ENCODE peak calls at places on chromosomes 5 and 9, in five cellular contexts. U is A549, L is WTC11, A is HepG2, B is GM12878. T is an unnamed sample.

GRCh38 chr5:127648997-127649550 is at the start of gene CTXN3:
- DNase-seq in L (no peak), B (no peak), A (no peak), U (no peak), T (no peak)

GRCh38 chr9:99431103-99431502 is 209.0 kb downstream of the SEC61B start:
- DNase-seq in A (no peak), B (no peak), U (no peak), L (no peak), T (no peak)

GRCh38 chr5:170552486-170553122 is 48.8 kb downstream of the KCNIP1 start:
- DNase-seq in L (peak; percentile 53), U (no peak), A (no peak), B (no peak), T (no peak)

GRCh38 chr9:74366111-74366510 is 131.0 kb upstream of the RORB start:
- DNase-seq in U (no peak), A (no peak), L (no peak), B (no peak), T (no peak)

GRCh38 chr5:145936401-145937131 is at the start of gene SH3RF2:
- DNase-seq in B (no peak), L (peak; percentile 93), A (peak; percentile 67), U (peak; percentile 88), T (no peak)

GRCh38 chr5:142014911-142015584 is 2.2 kb upstream of the GNPDA1 start:
- DNase-seq in U (peak; percentile 62), L (no peak), B (no peak), A (peak; percentile 65), T (peak; percentile 37)

GRCh38 chr9:34961574-34962480 is 3.7 kb downstream of the PHF24 start:
- DNase-seq in L (no peak), U (no peak), A (no peak), B (no peak), T (no peak)

GRCh38 chr5:79273341-79273740 is 37.4 kb downstream of the JMY start:
- DNase-seq in L (no peak), A (no peak), U (no peak), B (no peak), T (no peak)

GRCh38 chr5:136155769-136156168 is 23.1 kb downstream of the SMAD5 start:
- DNase-seq in U (no peak), B (no peak), A (no peak), L (no peak), T (no peak)

GRCh38 chr5:176653986-176654385 is 6.7 kb downstream of the TSPAN17 start:
- DNase-seq in U (no peak), L (no peak), B (no peak), A (no peak), T (no peak)

GRCh38 chr5:110267714-110268113 is 458.8 kb downstream of the TMEM232 start:
- DNase-seq in L (no peak), U (no peak), B (no peak), A (no peak), T (no peak)

GRCh38 chr9:89477811-89478583 is 19.9 kb downstream of the SEMA4D start:
- DNase-seq in B (no peak), A (no peak), U (no peak), L (no peak), T (no peak)

GRCh38 chr5:150522504-150523464 is 14.9 kb downstream of the NDST1 start:
- DNase-seq in U (no peak), B (no peak), L (no peak), A (peak; percentile 98), T (no peak)

GRCh38 chr5:9198399-9198798 is 347.5 kb downstream of the SEMA5A start:
- DNase-seq in B (no peak), A (no peak), L (no peak), U (no peak), T (no peak)

GRCh38 chr9:116541402-116541801 is 145.7 kb upstream of the TRIM32 start:
- DNase-seq in L (no peak), A (no peak), U (no peak), B (no peak), T (no peak)

GRCh38 chr5:103589416-103590175 is 27.0 kb upstream of the NUDT12 start:
- DNase-seq in B (no peak), L (no peak), U (no peak), A (no peak), T (no peak)

GRCh38 chr5:103582364-103582763 is 19.8 kb upstream of the NUDT12 start:
- DNase-seq in B (peak; percentile 5), A (peak; percentile 35), U (no peak), L (peak; percentile 36), T (peak; percentile 61)

DNA sequence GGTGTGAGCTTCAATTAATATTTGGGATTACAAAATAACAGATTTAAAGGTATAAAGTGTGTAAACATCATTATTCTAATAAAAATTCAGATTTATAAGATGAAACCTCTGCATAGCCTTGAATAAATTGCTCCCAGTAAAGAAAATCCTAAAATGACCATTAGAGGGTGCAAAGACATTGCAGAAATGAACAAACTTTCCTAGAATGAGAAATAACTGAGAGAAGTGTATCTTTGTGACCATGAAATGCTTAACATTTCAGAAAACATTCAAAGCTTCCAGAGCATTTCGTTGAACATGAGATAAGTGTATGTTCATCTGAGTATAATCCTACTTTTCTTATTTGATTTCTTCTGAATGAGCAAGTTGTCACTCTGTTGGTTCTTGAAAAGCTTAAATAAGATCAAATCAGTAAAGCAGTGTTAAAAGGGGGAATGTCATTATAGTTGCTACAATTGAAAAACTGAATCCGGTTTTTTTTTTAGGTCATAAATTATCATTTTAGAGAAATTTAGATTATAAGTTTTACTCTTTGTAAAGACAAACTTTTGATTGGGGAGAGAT is 24.7 kb upstream of the NUDT12 start:
- DNase-seq in L (no peak), A (peak; percentile 9), B (no peak), U (no peak), T (peak; percentile 28)
- TF ChIP-seq ESRRA in L (no peak), A (no peak), B (no peak), U (no peak), T (no peak)

GRCh38 chr5:160385496-160385895 is 14.4 kb downstream of the FAM200C start:
- DNase-seq in L (no peak), A (no peak), U (no peak), B (no peak), T (no peak)

GRCh38 chr5:160387445-160387844 is 12.4 kb downstream of the FAM200C start:
- DNase-seq in A (no peak), U (no peak), B (no peak), L (no peak), T (no peak)

GRCh38 chr5:160395111-160395510 is 4.7 kb downstream of the FAM200C start:
- DNase-seq in A (no peak), L (no peak), U (no peak), B (no peak), T (no peak)

DNA sequence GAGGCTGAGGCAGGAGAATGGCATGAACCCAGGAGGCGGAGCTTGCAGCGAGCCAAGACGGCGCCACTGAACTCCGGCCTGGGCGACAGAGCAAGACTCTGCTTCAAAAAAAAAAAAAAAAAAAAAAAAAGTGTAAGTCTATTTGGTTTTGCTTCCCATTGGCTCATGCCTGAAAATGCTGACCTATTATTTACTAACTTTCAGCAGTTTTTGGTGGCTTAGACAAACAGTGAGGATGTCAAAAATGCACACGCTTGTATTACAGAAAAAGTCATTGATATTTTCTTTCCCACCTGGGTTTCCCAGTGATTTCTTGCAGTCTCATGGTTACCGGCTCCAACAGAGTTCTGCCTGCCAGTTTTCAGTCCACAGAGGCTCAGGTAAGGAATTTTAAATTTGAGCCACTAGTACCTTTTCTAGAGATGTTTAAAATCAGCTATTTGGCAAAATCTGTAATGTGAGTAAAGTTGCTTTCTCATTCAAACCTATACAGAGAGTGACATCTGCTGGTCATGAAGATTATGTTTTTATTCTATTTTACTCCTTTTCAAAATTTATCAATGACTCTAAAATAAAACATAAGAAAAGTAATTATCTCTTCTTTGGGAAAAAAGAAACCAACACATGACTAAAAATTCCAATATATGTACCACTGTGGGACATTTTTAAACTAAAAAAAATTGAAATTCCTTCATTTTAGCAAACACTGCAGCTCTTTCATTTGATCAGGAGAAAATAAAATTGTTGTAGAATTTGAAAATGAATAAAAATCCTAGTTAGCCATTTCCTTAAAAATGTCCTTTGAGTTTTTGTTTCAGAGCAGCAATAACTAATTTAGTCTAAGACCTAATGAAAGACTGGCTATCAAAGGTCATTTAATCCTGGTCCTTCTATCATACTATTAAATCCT is 8.8 kb downstream of the FAM200C start:
- DNase-seq in U (no peak), B (no peak), L (no peak), A (peak; percentile 23), T (no peak)
- TF ChIP-seq ESRRA in U (no peak), B (no peak), L (no peak), A (no peak), T (no peak)

GRCh38 chr9:38339087-38339486 is 53.4 kb upstream of the ALDH1B1 start:
- DNase-seq in U (no peak), B (peak; percentile 31), A (no peak), L (no peak), T (no peak)

GRCh38 chr9:38337706-38338264 is 54.7 kb upstream of the ALDH1B1 start:
- DNase-seq in U (no peak), L (no peak), A (no peak), B (no peak), T (no peak)

GRCh38 chr9:38339496-38339895 is 53.0 kb upstream of the ALDH1B1 start:
- DNase-seq in A (no peak), L (no peak), B (no peak), U (no peak), T (no peak)

GRCh38 chr9:38337095-38337494 is 55.4 kb upstream of the ALDH1B1 start:
- DNase-seq in B (no peak), L (no peak), A (no peak), U (no peak), T (no peak)

DNA sequence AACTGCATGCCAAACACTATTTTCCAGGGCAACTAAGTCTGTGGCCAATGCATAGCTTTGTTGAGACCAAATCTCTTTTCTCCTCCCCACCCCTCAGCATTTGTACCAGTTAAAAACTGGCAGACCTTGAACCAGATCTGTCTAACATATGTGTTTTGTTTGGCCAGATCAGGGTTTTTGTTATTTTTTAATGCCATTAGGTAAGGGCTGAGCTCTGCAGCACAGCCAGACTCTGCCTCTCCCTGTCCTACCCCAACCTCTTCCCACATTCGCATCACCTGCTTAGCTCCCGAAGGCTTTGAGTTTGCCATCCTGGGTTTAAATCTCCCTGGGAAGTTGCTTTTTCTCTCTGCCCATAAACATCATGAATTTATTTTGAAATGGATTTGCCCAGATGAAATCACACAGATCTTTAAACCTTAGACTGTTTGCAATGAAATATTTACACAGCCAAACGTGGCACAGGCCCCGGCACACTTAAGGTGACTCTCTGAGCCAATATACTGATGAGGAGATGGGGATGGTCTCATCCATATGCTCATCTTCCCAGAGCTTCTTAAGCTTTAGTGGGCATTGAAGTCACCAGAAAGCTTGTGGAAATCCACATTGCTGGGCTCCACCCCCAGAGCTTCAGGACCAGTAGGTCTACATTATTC is 54.0 kb upstream of the ALDH1B1 start:
- DNase-seq in L (no peak), U (no peak), B (no peak), A (no peak), T (no peak)
- TF ChIP-seq ESRRA in L (no peak), U (no peak), B (no peak), A (no peak), T (no peak)

DNA sequence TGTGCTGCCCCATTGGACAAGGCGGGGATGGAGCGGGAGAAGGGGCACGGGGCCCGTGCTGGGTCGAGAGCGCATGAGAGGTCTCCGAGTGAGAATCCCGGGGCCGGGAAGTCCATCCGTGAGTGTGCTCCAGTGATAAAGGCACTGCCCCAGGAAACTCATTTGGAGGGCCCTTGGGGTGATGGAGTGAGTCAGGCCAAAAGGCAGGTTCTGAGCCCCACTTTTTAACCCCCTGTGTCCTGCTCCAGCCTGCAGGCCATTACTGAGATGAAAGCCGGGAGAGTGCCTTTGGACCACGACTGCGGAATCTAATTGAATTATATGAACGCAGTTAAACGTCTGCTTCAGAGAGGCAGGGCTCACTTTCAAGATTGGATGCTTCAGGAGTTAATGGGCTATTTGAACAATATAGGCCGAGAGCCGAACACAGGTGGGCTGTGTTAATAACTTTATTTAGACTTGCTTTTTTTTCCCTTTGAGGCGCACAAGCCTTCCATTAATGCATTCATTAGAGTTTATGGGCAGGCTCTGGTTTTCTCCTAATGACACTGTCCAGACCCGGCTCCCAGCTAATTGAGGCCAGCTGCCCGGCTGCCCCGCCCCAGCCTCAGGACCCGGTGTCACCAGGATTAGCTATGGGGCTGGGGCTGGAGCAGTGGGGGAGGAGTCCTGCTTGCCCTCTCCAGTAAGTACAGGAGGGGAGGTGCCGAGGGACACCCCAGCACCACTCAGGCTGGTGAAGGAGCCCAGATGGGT is 79.1 kb upstream of the LMX1B start:
- DNase-seq in A (no peak), U (no peak), B (no peak), L (peak; percentile 41), T (no peak)
- TF ChIP-seq ESRRA in A (no peak), U (no peak), B (no peak), L (no peak), T (no peak)